ENCODE peak calls at places on chromosomes 11 and 22, in ten cellular contexts. M, T, D, H, U, X, F, L, S and I are unnamed samples.

GRCh38 chr11:114400222-114400973 is at the start of the genes C11orf71 and RBM7:
- DNase-seq in M (peak), T (peak), D (peak), H (peak), U (peak), X (peak), F (peak), L (peak), S (peak), I (peak)

GRCh38 chr22:45804986-45805325 is 133.3 kb downstream of the ATXN10 start:
- DNase-seq in M (peak), T (no peak), D (no peak), H (no peak), U (no peak), X (no peak), F (no peak), L (no peak), S (no peak), I (no peak)

GRCh38 chr11:18563090-18563730 is 25.3 kb downstream of the UEVLD start:
- DNase-seq in M (no peak), T (no peak), D (no peak), H (no peak), U (no peak), X (no peak), F (no peak), L (no peak), S (no peak), I (no peak)

GRCh38 chr11:113874920-113875413 is 405 bp downstream of the USP28 start:
- DNase-seq in M (no peak), T (no peak), D (no peak), H (no peak), U (no peak), X (no peak), F (peak), L (no peak), S (no peak), I (peak)

GRCh38 chr11:34214961-34215805 is 109.8 kb downstream of the NAT10 start:
- DNase-seq in M (peak), T (peak), D (no peak), H (no peak), U (no peak), X (no peak), F (no peak), L (no peak), S (no peak), I (no peak)

GRCh38 chr11:44608654-44609027 is 43.2 kb downstream of the CD82 start:
- DNase-seq in M (no peak), T (no peak), D (no peak), H (no peak), U (no peak), X (no peak), F (no peak), L (no peak), S (no peak), I (no peak)

GRCh38 chr11:131486937-131487336 is 116.5 kb downstream of the NTM start:
- DNase-seq in M (no peak), T (no peak), D (no peak), H (no peak), U (no peak), X (no peak), F (no peak), L (no peak), S (no peak), I (no peak)

GRCh38 chr22:41216984-41217383 is 11.9 kb downstream of the L3MBTL2 start:
- DNase-seq in M (peak), T (no peak), D (no peak), H (no peak), U (no peak), X (no peak), F (no peak), L (no peak), S (no peak), I (no peak)

GRCh38 chr22:38652858-38653257 is 3.3 kb downstream of the FAM227A start:
- DNase-seq in M (peak), T (no peak), D (no peak), H (no peak), U (peak), X (no peak), F (no peak), L (no peak), S (no peak), I (no peak)

GRCh38 chr11:26901162-26901561 is 92.8 kb upstream of the FIBIN start:
- DNase-seq in M (no peak), T (no peak), D (no peak), H (no peak), U (no peak), X (no peak), F (no peak), L (peak), S (no peak), I (no peak)

GRCh38 chr22:49660794-49661781 is 166.6 kb downstream of the BRD1 start:
- DNase-seq in M (no peak), T (no peak), D (no peak), H (no peak), U (peak), X (peak), F (no peak), L (no peak), S (peak), I (no peak)

GRCh38 chr11:2209370-2209801 is 37.8 kb upstream of the TH start:
- DNase-seq in M (no peak), T (no peak), D (no peak), H (no peak), U (no peak), X (peak), F (no peak), L (no peak), S (no peak), I (no peak)

GRCh38 chr11:22130462-22131053 is 62.3 kb upstream of the ANO5 start:
- DNase-seq in M (peak), T (no peak), D (no peak), H (no peak), U (peak), X (no peak), F (peak), L (no peak), S (no peak), I (no peak)

GRCh38 chr22:42229455-42230149 is 40.9 kb downstream of the TCF20 start:
- DNase-seq in M (peak), T (no peak), D (no peak), H (no peak), U (no peak), X (no peak), F (no peak), L (no peak), S (no peak), I (no peak)

GRCh38 chr22:33922268-33922667 is 2.0 kb upstream of the LARGE1 start:
- DNase-seq in M (no peak), T (no peak), D (no peak), H (peak), U (peak), X (no peak), F (peak), L (no peak), S (peak), I (no peak)

GRCh38 chr11:44338031-44338430 is 28.1 kb upstream of the ALX4 start:
- DNase-seq in M (no peak), T (no peak), D (no peak), H (no peak), U (no peak), X (no peak), F (no peak), L (no peak), S (no peak), I (no peak)

GRCh38 chr11:90257158-90257525 is 34.3 kb upstream of the CHORDC1 start:
- DNase-seq in M (no peak), T (no peak), D (no peak), H (no peak), U (no peak), X (no peak), F (no peak), L (no peak), S (no peak), I (no peak)

GRCh38 chr11:61162092-61162935 is 1.1 kb upstream of the VPS37C start:
- DNase-seq in M (peak), T (no peak), D (no peak), H (peak), U (peak), X (no peak), F (peak), L (no peak), S (no peak), I (no peak)

GRCh38 chr11:120337896-120338840 is 2.0 kb downstream of the ARHGEF12 start:
- DNase-seq in M (peak), T (no peak), D (no peak), H (no peak), U (peak), X (no peak), F (no peak), L (no peak), S (no peak), I (no peak)

GRCh38 chr11:12793506-12793905 is 119.3 kb downstream of the TEAD1 start:
- DNase-seq in M (no peak), T (no peak), D (no peak), H (no peak), U (no peak), X (no peak), F (no peak), L (no peak), S (no peak), I (no peak)

GRCh38 chr11:44792171-44792570 is 65.4 kb downstream of the TSPAN18 start:
- DNase-seq in M (no peak), T (no peak), D (no peak), H (no peak), U (no peak), X (no peak), F (no peak), L (no peak), S (no peak), I (no peak)

GRCh38 chr11:118318112-118319030 is 13.8 kb downstream of the CD3E start:
- DNase-seq in M (peak), T (no peak), D (no peak), H (no peak), U (peak), X (no peak), F (no peak), L (no peak), S (no peak), I (no peak)

GRCh38 chr11:86136542-86136941 is 67.7 kb upstream of the PICALM start:
- DNase-seq in M (no peak), T (no peak), D (no peak), H (no peak), U (no peak), X (no peak), F (no peak), L (no peak), S (no peak), I (no peak)

GRCh38 chr11:107457205-107457557 is 444 bp downstream of the CWF19L2 start:
- DNase-seq in M (peak), T (peak), D (no peak), H (no peak), U (peak), X (no peak), F (peak), L (no peak), S (no peak), I (no peak)

GRCh38 chr11:59754494-59754858 is 700 bp upstream of the STX3 start:
- DNase-seq in M (no peak), T (peak), D (no peak), H (no peak), U (peak), X (no peak), F (peak), L (no peak), S (peak), I (no peak)

GRCh38 chr11:128624269-128625170 is 37.2 kb upstream of the ETS1 start:
- DNase-seq in M (no peak), T (peak), D (no peak), H (peak), U (peak), X (peak), F (no peak), L (no peak), S (no peak), I (no peak)

GRCh38 chr11:22392561-22392960 is 54.4 kb downstream of the SLC17A6 start:
- DNase-seq in M (peak), T (no peak), D (no peak), H (no peak), U (no peak), X (no peak), F (no peak), L (no peak), S (no peak), I (no peak)

GRCh38 chr22:46149998-46150549 is at the start of gene PPARA:
- DNase-seq in M (peak), T (peak), D (peak), H (peak), U (peak), X (peak), F (peak), L (peak), S (peak), I (peak)

DNA sequence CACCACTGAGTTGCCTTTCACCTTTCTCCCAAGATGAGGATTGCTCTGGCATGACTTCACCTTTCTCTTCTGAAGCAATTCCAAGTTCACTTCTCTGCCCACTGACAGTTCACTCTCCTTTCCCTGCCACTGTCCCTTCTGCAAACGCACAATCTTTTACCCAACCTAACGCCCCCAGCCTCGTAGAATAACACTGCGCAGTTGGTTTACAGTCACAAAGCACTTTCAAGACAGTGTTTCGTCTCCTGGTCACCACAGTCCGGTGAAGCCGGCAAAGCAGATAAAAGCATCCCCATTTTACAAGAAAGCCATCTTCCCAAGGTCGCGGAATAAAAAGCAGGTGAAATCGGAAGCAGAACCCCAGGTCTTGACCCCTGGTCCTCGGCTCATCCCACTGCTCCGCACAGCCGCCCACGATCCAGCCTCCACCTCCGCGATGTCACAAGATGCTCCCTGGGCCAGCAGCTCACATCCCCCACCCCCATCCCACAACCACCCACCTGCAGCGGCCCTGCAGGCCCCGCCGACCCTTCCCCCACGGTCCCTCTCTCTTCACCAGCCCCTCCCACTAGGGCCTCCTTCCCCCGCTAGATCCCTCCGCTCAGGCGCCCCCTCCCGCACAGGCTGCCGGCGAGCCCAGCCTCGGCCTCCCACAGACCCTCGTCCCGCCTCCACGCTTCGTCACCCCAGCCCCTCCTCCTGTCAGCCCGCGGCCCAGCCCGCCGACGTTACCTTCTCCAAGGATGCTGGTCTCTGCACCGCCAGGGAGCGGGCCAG is 585 bp downstream of the PI4KA start:
- DNase-seq in M (peak), T (peak), D (peak), H (peak), U (peak), X (peak), F (peak), L (peak), S (peak), I (peak)
- TF ChIP-seq CTCF in M (no peak), T (no peak), D (no peak), H (no peak), U (no peak), X (no peak), F (no peak), L (no peak), S (no peak), I (no peak)

GRCh38 chr11:102985850-102986249 is 30.3 kb upstream of the MMP13 start:
- DNase-seq in M (no peak), T (no peak), D (no peak), H (no peak), U (no peak), X (no peak), F (no peak), L (no peak), S (no peak), I (no peak)
- TF ChIP-seq CTCF in M (no peak), T (no peak), D (no peak), H (no peak), U (no peak), X (no peak), F (no peak), L (no peak), S (no peak), I (no peak)

DNA sequence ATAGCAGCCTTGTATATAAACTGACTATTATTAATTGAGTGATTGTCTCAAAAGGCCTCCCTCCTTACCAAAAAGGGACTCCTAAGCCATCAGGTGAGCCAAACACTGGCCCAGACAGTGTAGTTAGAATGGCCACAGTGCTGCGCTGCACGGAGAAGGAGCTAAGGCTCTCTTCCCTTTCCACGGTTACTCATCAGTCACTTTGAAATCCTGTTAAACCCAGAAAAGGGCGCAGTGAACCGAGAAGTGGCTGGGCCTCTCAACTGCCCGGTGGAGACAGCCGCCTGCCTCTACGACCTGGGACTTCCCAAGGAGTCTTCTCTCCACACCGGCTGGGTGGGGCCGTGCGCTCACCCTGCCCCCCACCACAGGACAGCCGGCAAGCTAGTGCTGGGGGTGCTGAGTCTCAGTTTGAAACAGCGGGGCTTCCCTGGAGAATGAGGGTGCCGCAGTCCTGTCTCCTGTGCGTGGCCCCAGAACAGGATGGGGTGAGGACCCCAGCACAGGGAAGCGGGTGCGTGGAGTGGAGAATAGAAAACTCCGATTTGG is 1.3 kb downstream of the MYH9 start:
- DNase-seq in M (peak), T (no peak), D (no peak), H (no peak), U (peak), X (peak), F (no peak), L (no peak), S (no peak), I (no peak)
- TF ChIP-seq CTCF in M (no peak), T (no peak), D (no peak), H (no peak), U (no peak), X (no peak), F (no peak), L (no peak), S (no peak), I (no peak)

GRCh38 chr11:76201672-76202412 is 4.5 kb downstream of the WNT11 start:
- DNase-seq in M (no peak), T (no peak), D (no peak), H (no peak), U (no peak), X (peak), F (no peak), L (no peak), S (no peak), I (no peak)
- TF ChIP-seq CTCF in M (no peak), T (no peak), D (no peak), H (no peak), U (no peak), X (no peak), F (no peak), L (no peak), S (no peak), I (no peak)

GRCh38 chr11:62500066-62501035 is 46.3 kb downstream of the AHNAK start:
- DNase-seq in M (peak), T (no peak), D (no peak), H (no peak), U (no peak), X (no peak), F (peak), L (no peak), S (peak), I (no peak)

GRCh38 chr11:62498492-62499286 is 47.9 kb downstream of the AHNAK start:
- DNase-seq in M (no peak), T (no peak), D (no peak), H (no peak), U (no peak), X (no peak), F (no peak), L (no peak), S (no peak), I (no peak)

GRCh38 chr11:62496676-62497075 is 49.9 kb downstream of the AHNAK start:
- DNase-seq in M (no peak), T (no peak), D (no peak), H (no peak), U (no peak), X (no peak), F (no peak), L (no peak), S (no peak), I (no peak)

GRCh38 chr11:62494246-62494645 is 52.4 kb downstream of the AHNAK start:
- DNase-seq in M (no peak), T (no peak), D (no peak), H (no peak), U (no peak), X (no peak), F (no peak), L (no peak), S (no peak), I (no peak)

GRCh38 chr11:62497132-62497915 is 49.3 kb downstream of the AHNAK start:
- DNase-seq in M (peak), T (no peak), D (no peak), H (peak), U (peak), X (no peak), F (peak), L (no peak), S (peak), I (no peak)
- TF ChIP-seq CTCF in M (peak), T (no peak), D (peak), H (no peak), U (peak), X (peak), F (peak), L (no peak), S (no peak), I (no peak)

GRCh38 chr22:36411589-36412258 is 24.0 kb upstream of the MYH9 start:
- DNase-seq in M (peak), T (no peak), D (no peak), H (no peak), U (no peak), X (no peak), F (no peak), L (no peak), S (no peak), I (no peak)

GRCh38 chr22:36406721-36407120 is 19.0 kb upstream of the MYH9 start:
- DNase-seq in M (no peak), T (no peak), D (no peak), H (no peak), U (no peak), X (no peak), F (no peak), L (no peak), S (no peak), I (no peak)

GRCh38 chr22:36413022-36413770 is 25.4 kb upstream of the MYH9 start:
- DNase-seq in M (peak), T (no peak), D (no peak), H (no peak), U (no peak), X (no peak), F (no peak), L (no peak), S (no peak), I (no peak)

GRCh38 chr22:36409067-36409466 is 21.3 kb upstream of the MYH9 start:
- DNase-seq in M (no peak), T (no peak), D (no peak), H (no peak), U (no peak), X (no peak), F (no peak), L (no peak), S (no peak), I (no peak)

DNA sequence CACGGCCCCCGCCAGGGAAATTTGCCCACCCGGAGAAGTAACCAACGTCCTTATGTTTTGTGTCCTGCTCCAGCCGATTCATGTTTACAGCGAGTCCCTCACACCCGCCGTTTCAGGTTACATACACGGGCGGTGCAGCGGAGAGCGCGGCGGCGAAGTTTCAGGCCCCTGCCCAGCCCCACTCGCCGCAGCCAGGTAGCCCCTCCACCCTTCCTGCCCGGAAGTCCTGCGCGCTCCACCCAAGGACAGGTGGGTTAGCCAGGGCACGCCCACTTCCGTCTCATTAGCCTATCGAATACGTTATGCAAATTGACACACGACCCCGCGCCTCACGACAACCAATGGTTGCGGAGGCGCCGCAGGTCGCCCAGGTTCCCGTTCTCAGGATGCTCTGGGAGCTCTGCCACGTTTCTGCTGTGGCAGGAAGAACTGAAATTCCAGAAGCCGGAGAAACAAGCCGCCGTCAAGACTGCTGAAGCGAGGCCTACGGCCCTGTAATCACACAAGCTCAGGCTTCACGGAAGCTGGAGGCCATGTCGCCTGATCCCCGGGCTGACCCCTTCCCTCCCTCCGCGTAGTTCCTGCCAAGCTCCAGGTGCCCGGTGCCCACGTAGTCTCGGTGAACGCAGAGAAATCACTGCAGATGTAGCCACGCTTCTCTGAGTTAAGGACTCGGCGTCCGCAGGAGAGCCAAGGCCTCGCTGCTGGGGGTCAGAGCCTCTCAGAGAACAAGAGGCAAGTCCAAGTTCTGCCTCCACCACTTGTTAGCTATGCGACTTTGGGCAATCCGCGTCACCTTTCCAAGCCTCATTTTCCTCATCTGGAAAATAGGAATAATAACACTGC is 22.4 kb upstream of the MYH9 start:
- DNase-seq in M (peak), T (peak), D (peak), H (peak), U (peak), X (peak), F (peak), L (peak), S (peak), I (peak)
- TF ChIP-seq CTCF in M (peak), T (no peak), D (no peak), H (peak), U (no peak), X (no peak), F (no peak), L (no peak), S (no peak), I (no peak)